ENCODE peak calls at places on chromosomes 11 and 22, in four cellular contexts. A, C, Q and P are unnamed samples.

GRCh38 chr11:68960299-68961071 is 20.3 kb downstream of the MRGPRD start:
- DNase-seq in C (no peak), A (no peak), Q (no peak), P (no peak)

GRCh38 chr22:44151661-44152060 is 29.1 kb upstream of the PARVG start:
- DNase-seq in A (no peak), C (no peak), Q (no peak), P (no peak)

GRCh38 chr11:118086913-118087768 is at the start of gene SMIM35:
- DNase-seq in C (no peak), A (no peak), Q (no peak), P (no peak)

GRCh38 chr22:45731798-45732495 is 60.3 kb downstream of the ATXN10 start:
- DNase-seq in Q (no peak), A (no peak), C (no peak), P (no peak)

GRCh38 chr11:223921-224320 is 12.2 kb downstream of the SIRT3 start:
- DNase-seq in C (no peak), A (no peak), Q (no peak), P (no peak)

GRCh38 chr11:133639408-133639807 is 107.1 kb upstream of the OPCML start:
- DNase-seq in C (no peak), A (no peak), Q (no peak), P (no peak)

GRCh38 chr11:47466701-47467250 is 17.8 kb upstream of the RAPSN start:
- DNase-seq in A (no peak), C (peak), Q (peak), P (peak)

GRCh38 chr11:62108971-62109391 is 14.8 kb upstream of the INCENP start:
- DNase-seq in C (no peak), Q (no peak), A (no peak), P (no peak)

GRCh38 chr11:75858042-75858441 is 43.0 kb downstream of the UVRAG start:
- DNase-seq in Q (no peak), A (no peak), C (no peak), P (no peak)

GRCh38 chr11:210122-210802 is 2.8 kb downstream of the RIC8A start:
- DNase-seq in Q (no peak), A (no peak), C (peak), P (peak)

GRCh38 chr22:31046591-31047226 is 34.4 kb upstream of the SMTN start:
- DNase-seq in C (peak), A (peak), Q (peak), P (no peak)

GRCh38 chr11:113773092-113773415 is 438 bp downstream of the ZW10 start:
- DNase-seq in C (no peak), A (no peak), Q (no peak), P (peak)

GRCh38 chr11:83006877-83007330 is 64.8 kb downstream of the RAB30 start:
- DNase-seq in C (peak), A (no peak), Q (no peak), P (no peak)

GRCh38 chr11:33168605-33169240 is 7.4 kb upstream of the CSTF3 start:
- DNase-seq in C (no peak), Q (no peak), A (no peak), P (no peak)

GRCh38 chr22:47034905-47035419 is 272.5 kb downstream of the TBC1D22A start:
- DNase-seq in Q (no peak), C (no peak), A (no peak), P (no peak)

GRCh38 chr22:35995772-35996171 is 32.9 kb downstream of the RBFOX2 start:
- DNase-seq in A (peak), Q (peak), C (peak), P (peak)

GRCh38 chr11:112634551-112634950 is 326.7 kb upstream of the NCAM1 start:
- DNase-seq in Q (no peak), C (no peak), A (no peak), P (no peak)

GRCh38 chr11:26651916-26652315 is 69.9 kb downstream of the SLC5A12 start:
- DNase-seq in Q (no peak), C (no peak), A (no peak), P (no peak)

GRCh38 chr11:125763483-125763882 is 15.1 kb downstream of the PATE2 start:
- DNase-seq in A (no peak), C (no peak), Q (no peak), P (no peak)

GRCh38 chr22:43391306-43391705 is 20.5 kb upstream of the MPPED1 start:
- DNase-seq in Q (no peak), C (no peak), A (no peak), P (no peak)

GRCh38 chr11:88484873-88485621 is 147.5 kb upstream of the CTSC start:
- DNase-seq in Q (no peak), A (no peak), C (no peak), P (peak)

GRCh38 chr11:88487646-88488045 is 150.1 kb upstream of the CTSC start:
- DNase-seq in Q (no peak), A (no peak), C (no peak), P (no peak)

GRCh38 chr11:88491674-88492073 is 154.1 kb upstream of the CTSC start:
- DNase-seq in A (no peak), Q (no peak), C (no peak), P (no peak)

GRCh38 chr11:88494857-88495256 is 157.3 kb upstream of the CTSC start:
- DNase-seq in Q (no peak), A (no peak), C (no peak), P (no peak)

DNA sequence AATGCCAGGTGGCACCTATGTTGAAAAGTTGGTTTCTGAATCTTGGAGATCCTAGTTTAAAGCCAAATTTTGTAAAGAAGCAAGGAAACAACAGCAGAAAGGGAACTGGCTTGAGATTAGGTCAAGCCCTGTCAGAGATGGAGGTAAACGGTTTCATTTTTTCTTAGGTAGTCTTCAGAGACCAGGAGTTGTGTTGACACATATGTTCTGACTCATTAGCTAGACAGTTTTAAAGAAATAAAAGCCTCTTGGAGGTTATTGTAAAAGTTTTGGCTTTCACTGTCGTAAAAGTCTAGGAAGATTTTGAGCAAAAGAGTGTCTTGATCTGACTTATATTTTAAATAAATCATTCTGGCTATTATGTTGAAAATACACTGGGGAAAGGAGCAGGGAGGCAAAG is 151.5 kb upstream of the CTSC start:
- DNase-seq in C (no peak), A (no peak), Q (no peak), P (no peak)
- TF ChIP-seq CTCF in C (no peak), A (no peak), Q (no peak), P (no peak)

GRCh38 chr11:102406099-102406498 is 46.5 kb downstream of the TMEM123 start:
- DNase-seq in C (no peak), A (no peak), Q (no peak), P (no peak)
- H3K27ac ChIP-seq in C (no peak), A (no peak), Q (no peak), P (no peak)

DNA sequence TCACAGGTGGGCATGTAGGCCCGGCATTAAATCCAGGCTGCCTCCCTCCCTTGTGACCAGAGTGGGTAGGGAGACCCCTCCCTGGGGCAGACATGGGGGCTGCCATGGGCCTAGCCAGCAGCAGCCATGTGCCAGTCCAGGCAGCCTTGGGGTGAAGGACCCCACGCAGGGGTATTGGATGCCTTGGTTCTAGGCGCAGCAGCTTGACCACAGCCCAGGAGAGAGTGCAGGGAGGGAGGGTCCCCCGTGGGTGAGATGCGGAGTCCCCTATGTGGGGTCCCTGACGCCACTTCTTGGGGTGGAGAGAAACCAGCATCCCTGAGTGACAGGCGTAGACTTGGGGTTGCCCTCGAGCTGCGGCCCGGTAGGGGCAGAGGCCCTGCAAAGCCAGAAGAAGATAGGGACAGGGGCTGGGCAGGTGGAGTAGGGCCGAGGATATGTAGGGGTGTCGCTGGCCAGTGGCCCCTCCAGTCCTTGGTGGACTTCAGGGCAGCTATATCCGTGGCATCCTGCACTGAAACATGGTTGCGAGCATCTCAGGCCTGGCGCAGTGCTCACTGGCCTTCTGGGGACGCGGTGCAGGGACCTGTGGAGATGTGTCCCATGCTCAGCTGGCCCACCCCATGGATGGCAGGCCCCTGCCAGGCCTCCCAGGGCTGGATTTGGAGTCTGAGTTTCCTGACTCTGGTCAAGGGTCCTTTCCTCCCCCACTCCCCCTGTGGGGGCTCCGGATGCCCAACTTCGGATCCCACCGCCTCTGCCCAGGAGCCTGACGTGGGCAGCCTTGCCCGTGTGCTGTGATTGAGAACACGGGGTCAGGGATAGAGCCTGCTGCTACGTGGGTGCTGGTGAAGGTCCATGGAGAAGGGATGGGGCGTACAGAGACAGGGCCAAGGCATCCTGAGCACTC is 1179.8 kb downstream of the BRD1 start:
- DNase-seq in C (no peak), Q (no peak), A (no peak), P (no peak)
- TF ChIP-seq CTCF in C (no peak), Q (no peak), A (no peak), P (no peak)

GRCh38 chr11:64007160-64007628 is 21.0 kb downstream of the OTUB1 start:
- DNase-seq in A (no peak), Q (no peak), C (no peak), P (peak)
- H3K27ac ChIP-seq in A (peak), Q (peak), C (peak), P (no peak)

GRCh38 chr11:120391297-120391696 is 55.1 kb downstream of the ARHGEF12 start:
- DNase-seq in Q (no peak), A (no peak), C (no peak), P (no peak)
- TF ChIP-seq CTCF in Q (no peak), A (no peak), C (no peak), P (no peak)

DNA sequence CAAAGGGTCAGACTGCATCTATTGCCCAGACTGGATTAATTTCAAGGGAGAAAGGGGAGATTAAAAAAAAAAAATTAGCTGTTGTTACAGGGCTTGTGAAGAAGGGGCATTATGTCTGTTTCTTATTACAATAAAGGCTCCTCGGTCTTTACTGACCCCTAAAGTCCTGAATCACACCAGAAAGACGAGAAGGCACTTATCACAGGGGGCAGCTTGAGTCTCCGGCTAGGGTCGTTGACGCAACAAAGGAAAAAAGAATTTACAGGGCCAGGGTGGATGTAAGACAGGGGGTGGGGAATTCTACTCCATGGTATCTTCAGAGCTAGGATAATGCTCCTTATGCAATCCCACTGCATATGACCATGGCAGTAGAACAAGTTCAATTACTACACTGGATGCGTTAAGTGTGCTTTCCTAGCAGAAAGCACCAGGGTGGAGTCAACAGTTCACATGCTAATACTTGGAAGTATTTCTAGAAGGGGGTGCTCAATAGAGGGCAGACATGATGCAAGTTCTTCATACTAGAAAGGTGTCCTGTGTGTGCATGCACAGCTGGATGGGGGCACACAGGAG is 16.5 kb downstream of the DDX17 start:
- DNase-seq in Q (no peak), A (no peak), C (no peak), P (no peak)
- H3K27ac ChIP-seq in Q (peak), A (no peak), C (no peak), P (no peak)